ENCODE peak calls at places on chromosomes 13 and 19, in five cellular contexts. D is IMR-90, H is suprapubic skin, J is breast epithelium, P is heart left ventricle. M is an unnamed sample.

GRCh38 chr13:79541426-79542049 is 60.6 kb downstream of the NDFIP2 start:
- DNase-seq in P (no peak), H (no peak), D (peak), J (no peak), M (no peak)

GRCh38 chr19:48405850-48406249 is 12.4 kb downstream of the GRIN2D start:
- DNase-seq in J (no peak), P (no peak), D (peak), H (no peak), M (no peak)

GRCh38 chr13:48559638-48560320 is 26.9 kb upstream of the RCBTB2 start:
- DNase-seq in H (no peak), P (no peak), D (peak), J (no peak), M (no peak)

GRCh38 chr19:48969276-48970138 is 4.4 kb downstream of the FTL start:
- DNase-seq in P (no peak), H (no peak), D (no peak), J (no peak), M (peak)

GRCh38 chr13:53206455-53206854 is 177.8 kb downstream of the OLFM4 start:
- DNase-seq in H (no peak), J (no peak), D (no peak), P (no peak), M (no peak)

GRCh38 chr19:45955905-45956608 is 17.6 kb downstream of the NOVA2 start:
- DNase-seq in P (peak), H (no peak), D (peak), J (peak), M (no peak)

GRCh38 chr13:86945596-86945995 is 725.6 kb upstream of the SLITRK5 start:
- DNase-seq in H (no peak), P (no peak), J (no peak), D (no peak), M (no peak)

GRCh38 chr19:48332662-48333466 is 7.5 kb downstream of the EMP3 start:
- DNase-seq in D (peak), J (peak), P (peak), H (peak), M (peak)

DNA sequence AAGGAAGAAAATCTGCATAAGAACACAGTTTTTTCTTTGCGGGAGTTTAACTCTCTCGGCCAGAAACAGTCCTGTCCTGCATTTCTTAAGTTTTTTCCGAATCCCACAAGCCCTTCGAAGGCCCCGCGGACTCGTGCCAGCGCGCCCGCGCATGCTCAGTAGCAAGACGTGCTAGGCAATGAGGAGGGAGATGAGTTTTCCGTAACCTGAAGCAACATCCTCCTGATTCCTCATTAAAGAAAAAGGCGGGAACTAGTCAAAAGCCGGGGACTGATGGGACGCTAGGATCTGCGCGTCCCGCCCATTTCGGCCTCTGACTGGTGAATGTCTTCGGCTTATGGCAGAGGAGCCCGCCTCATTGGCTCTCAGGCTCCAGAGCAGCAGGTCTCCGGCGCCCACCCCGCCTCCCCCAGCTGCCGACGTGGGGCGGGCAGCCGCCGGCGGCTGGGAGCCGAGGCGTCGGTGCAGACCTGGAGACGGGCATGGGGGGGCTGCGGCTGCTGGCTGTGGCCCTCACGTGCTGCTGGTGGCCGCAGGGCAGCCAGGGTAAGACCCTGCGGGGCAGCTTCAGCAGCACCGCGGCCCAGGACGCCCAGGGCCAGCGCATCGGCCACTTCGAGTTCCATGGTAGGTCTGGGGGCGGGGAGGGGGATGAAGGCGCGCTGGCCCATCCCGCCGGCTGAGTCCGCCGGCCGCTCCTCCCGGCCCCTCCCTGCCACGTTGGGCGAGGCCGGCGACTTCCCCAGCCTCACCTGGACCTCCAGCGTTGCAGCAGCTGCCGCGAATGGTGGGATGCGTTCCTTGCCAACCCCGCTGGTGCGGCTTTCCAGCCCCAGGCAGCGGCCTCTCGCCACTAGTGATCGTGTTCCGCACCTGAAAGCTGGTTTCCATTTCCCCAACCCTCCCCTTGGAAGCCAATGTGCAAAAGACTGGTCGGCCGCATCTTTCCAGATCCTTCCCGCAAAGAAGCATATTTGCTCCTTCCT is at the start of gene GPR180:
- DNase-seq in D (peak), H (peak), P (peak), J (peak), M (peak)
- TF ChIP-seq POLR2A in D (peak), H (no peak), P (no peak), J (peak), M (peak)

GRCh38 chr19:21483589-21484170 is 21.7 kb upstream of the ZNF429 start:
- DNase-seq in J (peak), P (peak), D (no peak), H (no peak), M (peak)

GRCh38 chr19:21487969-21488368 is 17.4 kb upstream of the ZNF429 start:
- DNase-seq in H (no peak), P (no peak), D (no peak), J (no peak), M (no peak)

GRCh38 chr19:21482863-21483276 is 22.5 kb upstream of the ZNF429 start:
- DNase-seq in P (peak), D (no peak), J (peak), H (no peak), M (peak)

GRCh38 chr19:21484631-21485030 is 20.8 kb upstream of the ZNF429 start:
- DNase-seq in J (no peak), P (no peak), D (no peak), H (no peak), M (no peak)
- TF ChIP-seq CTCF in J (no peak), P (no peak), D (no peak), H (no peak), M (no peak)

GRCh38 chr19:7535035-7535992 is at the start of gene PNPLA6:
- DNase-seq in J (peak), D (peak), H (peak), P (peak), M (peak)
- TF ChIP-seq POLR2A in J (peak), D (no peak), H (no peak), P (no peak), M (peak)

GRCh38 chr13:105316731-105317130 is 1218.7 kb downstream of the EFNB2 start:
- DNase-seq in H (no peak), D (no peak), J (no peak), P (no peak), M (no peak)

GRCh38 chr13:105312906-105313305 is 1222.6 kb downstream of the EFNB2 start:
- DNase-seq in J (no peak), H (no peak), D (no peak), P (no peak), M (no peak)

GRCh38 chr13:105307776-105308175 is 1227.7 kb downstream of the EFNB2 start:
- DNase-seq in P (no peak), H (no peak), J (no peak), D (no peak), M (no peak)

GRCh38 chr13:105311094-105311493 is 1224.4 kb downstream of the EFNB2 start:
- DNase-seq in J (no peak), H (no peak), P (no peak), D (no peak), M (no peak)
- TF ChIP-seq CTCF in J (no peak), H (no peak), P (no peak), D (no peak), M (no peak)

GRCh38 chr19:36837902-36838783 is at the start of gene ZNF790:
- DNase-seq in J (peak), P (peak), H (peak), D (peak), M (peak)
- TF ChIP-seq POLR2A in J (no peak), P (no peak), H (no peak), D (peak), M (peak)

GRCh38 chr19:3986260-3987041 is 1.2 kb upstream of the EEF2 start:
- DNase-seq in P (peak), D (peak), H (no peak), J (peak), M (no peak)

GRCh38 chr19:3984584-3984907 is 717 bp downstream of the EEF2 start:
- DNase-seq in J (peak), P (no peak), H (no peak), D (no peak), M (no peak)

GRCh38 chr19:3985643-3986259 is 488 bp upstream of the EEF2 start:
- DNase-seq in J (peak), H (no peak), D (no peak), P (no peak), M (no peak)

GRCh38 chr19:3983936-3984583 is 1.2 kb downstream of the EEF2 start:
- DNase-seq in D (peak), H (peak), J (peak), P (peak), M (peak)

DNA sequence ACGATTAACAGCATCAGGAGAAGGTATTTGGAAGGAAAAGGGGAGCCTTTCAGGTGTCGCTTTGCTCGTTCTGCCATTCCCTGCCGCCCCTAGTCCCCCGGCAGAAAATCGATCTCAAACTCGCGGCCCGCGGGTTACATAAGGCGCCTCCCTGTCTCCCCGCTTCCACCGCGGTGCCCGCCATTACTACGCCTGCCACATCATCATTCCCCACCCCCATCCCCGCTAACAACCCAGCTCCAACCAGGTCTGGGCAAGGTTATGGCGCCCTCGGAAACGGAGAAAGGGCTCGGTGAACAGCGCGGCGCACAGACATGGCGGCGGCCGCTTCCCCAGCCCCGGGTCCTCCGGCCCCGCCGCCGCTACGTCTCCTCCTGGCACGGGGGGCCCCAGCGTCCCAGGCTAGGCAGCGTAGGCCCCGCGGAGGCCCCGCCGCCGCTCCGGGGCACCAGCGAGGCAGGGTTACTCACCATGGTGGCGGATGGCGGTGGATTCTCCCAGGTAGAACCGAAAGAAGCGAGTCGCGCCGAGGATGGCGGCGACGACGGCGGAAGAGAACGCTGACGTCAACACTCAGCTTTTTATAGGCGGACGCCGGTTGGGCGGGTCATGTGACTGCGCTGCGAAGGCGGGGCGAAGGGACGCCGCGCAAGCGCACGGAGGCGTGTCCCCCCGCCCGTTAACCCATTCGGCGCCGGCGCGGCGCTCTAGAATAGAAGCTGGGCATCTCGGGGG is at the start of gene EEF2:
- DNase-seq in J (peak), D (peak), H (peak), P (peak), M (peak)
- TF ChIP-seq CTCF in J (no peak), D (no peak), H (no peak), P (no peak), M (no peak)

GRCh38 chr19:39385629-39386411 is 5.1 kb downstream of the PAF1 start:
- DNase-seq in D (no peak), J (no peak), H (no peak), P (no peak), M (no peak)
- TF ChIP-seq POLR2A in D (no peak), J (no peak), H (no peak), P (no peak), M (no peak)

GRCh38 chr19:5136060-5136855 is 167.3 kb downstream of the KDM4B start:
- DNase-seq in P (no peak), J (no peak), H (no peak), D (no peak), M (no peak)

GRCh38 chr19:5137114-5137513 is 168.2 kb downstream of the KDM4B start:
- DNase-seq in H (no peak), D (no peak), P (no peak), J (no peak), M (no peak)

GRCh38 chr19:5141278-5141925 is 172.5 kb downstream of the KDM4B start:
- DNase-seq in D (peak), J (no peak), H (no peak), P (peak), M (peak)

GRCh38 chr19:5137571-5138124 is 168.7 kb downstream of the KDM4B start:
- DNase-seq in P (no peak), J (no peak), H (no peak), D (no peak), M (no peak)

GRCh38 chr19:5138606-5139594 is 170.0 kb downstream of the KDM4B start:
- DNase-seq in D (peak), H (no peak), P (peak), J (no peak), M (peak)
- TF ChIP-seq CTCF in D (no peak), H (no peak), P (no peak), J (no peak), M (no peak)

DNA sequence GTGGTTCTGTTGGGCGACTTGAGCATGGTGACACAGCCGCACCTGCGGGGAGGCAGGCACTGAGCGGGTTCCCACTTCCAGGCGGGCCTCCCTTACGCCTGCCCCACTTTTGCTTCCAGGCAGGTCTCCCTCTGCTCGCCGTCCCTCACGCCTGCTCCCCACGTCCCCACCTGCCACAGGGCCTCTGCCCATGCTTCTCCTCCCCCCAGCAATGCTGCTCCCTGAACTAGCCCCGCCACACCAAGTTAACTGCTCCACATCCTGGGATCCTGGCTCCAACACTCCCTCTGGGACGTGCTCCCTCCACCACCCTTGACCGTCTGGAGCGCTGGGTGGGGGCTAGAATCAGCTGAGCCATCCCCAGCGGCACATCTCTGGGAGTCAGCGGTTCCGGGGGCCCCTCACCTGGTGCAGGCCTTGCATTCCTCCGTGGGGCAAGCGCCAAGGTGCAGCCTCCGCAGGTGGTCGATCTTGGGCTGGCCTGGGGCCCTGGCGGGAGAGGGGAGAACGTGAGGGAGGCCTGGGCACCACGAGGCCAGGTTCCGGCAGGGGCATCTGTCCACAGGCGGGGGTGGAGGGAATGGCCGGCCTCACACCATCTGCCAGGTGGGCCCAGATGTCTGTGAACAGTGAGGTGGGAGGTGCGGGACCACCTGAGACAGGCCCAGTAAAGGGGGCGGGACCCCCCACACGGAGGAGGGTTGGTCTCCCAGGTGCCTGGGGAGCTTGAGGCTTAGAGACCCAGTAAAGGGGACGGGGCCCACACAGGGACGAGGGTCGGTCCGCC is 9.2 kb downstream of the CFD start:
- DNase-seq in H (no peak), J (no peak), P (no peak), D (no peak), M (no peak)
- TF ChIP-seq POLR2A in H (no peak), J (no peak), P (no peak), D (no peak), M (no peak)

DNA sequence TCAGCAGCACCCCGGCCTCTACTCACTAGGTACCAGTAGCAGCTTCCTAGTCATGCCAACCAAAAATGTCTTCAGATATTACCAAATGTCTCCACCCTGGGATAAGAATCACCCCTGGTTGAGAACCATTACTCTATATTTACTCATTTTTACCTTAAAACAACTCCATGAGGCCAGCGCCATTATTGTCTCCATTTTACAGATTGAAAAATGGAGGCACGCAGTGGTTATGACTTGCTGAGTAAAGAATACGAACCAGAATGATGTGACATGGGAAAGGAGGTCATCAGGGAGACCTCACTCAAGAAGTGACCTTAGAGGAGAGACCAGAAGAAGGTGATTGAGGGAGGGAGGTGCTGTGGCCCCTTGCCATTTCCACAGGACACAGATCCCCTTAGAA is 2.2 kb downstream of the CEACAM19 start:
- DNase-seq in J (no peak), H (no peak), D (no peak), P (no peak), M (no peak)
- TF ChIP-seq CTCF in J (no peak), H (no peak), D (no peak), P (no peak), M (no peak)